ENCODE peak calls at places on chromosomes 12 and 14, in five cellular contexts. Y, T, Q, C and X are unnamed samples.

GRCh38 chr12:49623142-49623899 is at the start of gene PRPF40B:
- DNase-seq in Y (peak; percentile 80), T (peak; percentile 60), Q (peak; percentile 94), C (peak; percentile 89), X (peak; percentile 78)

GRCh38 chr12:49889361-49890095 is 14.2 kb downstream of the FAIM2 start:
- DNase-seq in Y (no peak), T (no peak), Q (no peak), C (no peak), X (no peak)

GRCh38 chr14:73248294-73248868 is 11.1 kb downstream of the PAPLN start:
- DNase-seq in Y (no peak), T (no peak), Q (no peak), C (no peak), X (no peak)

GRCh38 chr12:64318605-64319004 is 72.0 kb downstream of the C12orf56 start:
- DNase-seq in Y (no peak), T (no peak), Q (no peak), C (no peak), X (no peak)

GRCh38 chr12:88951177-88951576 is 370.9 kb upstream of the KITLG start:
- DNase-seq in Y (no peak), T (no peak), Q (no peak), C (no peak), X (no peak)

GRCh38 chr12:76123301-76124212 is 39.1 kb upstream of the NAP1L1 start:
- DNase-seq in Y (no peak), T (no peak), Q (no peak), C (no peak), X (no peak)

GRCh38 chr12:124683330-124683662 is 115.9 kb upstream of the NCOR2 start:
- DNase-seq in Y (no peak), T (no peak), Q (no peak), C (no peak), X (no peak)

GRCh38 chr14:83709116-83709515 is 1820.8 kb upstream of the FLRT2 start:
- DNase-seq in Y (no peak), T (no peak), Q (no peak), C (no peak), X (no peak)

GRCh38 chr12:32217354-32218310 is 111.0 kb downstream of the BICD1 start:
- DNase-seq in Y (no peak), T (no peak), Q (no peak), C (no peak), X (no peak)

GRCh38 chr14:101102875-101103274 is 199.4 kb upstream of the RTL1 start:
- DNase-seq in Y (no peak), T (no peak), Q (peak; percentile 36), C (no peak), X (no peak)

GRCh38 chr12:54412348-54412747 is 6.7 kb downstream of the ITGA5 start:
- DNase-seq in Y (no peak), T (no peak), Q (no peak), C (no peak), X (no peak)

GRCh38 chr12:6182279-6182898 is 17.8 kb upstream of the CD9 start:
- DNase-seq in Y (no peak), T (no peak), Q (peak; percentile 55), C (no peak), X (no peak)

GRCh38 chr12:2016862-2017723 is 12.8 kb upstream of the DCP1B start:
- DNase-seq in Y (no peak), T (no peak), Q (no peak), C (no peak), X (no peak)

GRCh38 chr12:12927211-12928079 is 24.5 kb downstream of the GPRC5D start:
- DNase-seq in Y (peak; percentile 5), T (no peak), Q (peak; percentile 80), C (no peak), X (peak; percentile 44)

GRCh38 chr14:67416085-67416484 is 4.1 kb upstream of the PLEK2 start:
- DNase-seq in Y (no peak), T (no peak), Q (no peak), C (no peak), X (no peak)

GRCh38 chr12:93908846-93909592 is 231.8 kb downstream of the CRADD start:
- DNase-seq in Y (no peak), T (no peak), Q (peak; percentile 55), C (no peak), X (no peak)

GRCh38 chr14:79016828-79017505 is 846.8 kb downstream of the NRXN3 start:
- DNase-seq in Y (no peak), T (no peak), Q (no peak), C (no peak), X (no peak)